ENCODE peak calls at places on chromosomes 13 and 19, in six cellular contexts. I is SW480; H is HEK293T; B is activated CD4-positive, alpha-beta T cell treated with anti-CD3 and anti-CD28 coated beads, Interleukin-2, amount 50 U/mL, for 1 hour; G is AG08395; J is stimulated activated CD8-positive, alpha-beta memory T cell treated with anti-CD3 and anti-CD28 coated beads, Interleukin-4, amount 100 ng/mL, for 24 hours. X is an unnamed sample.

GRCh38 chr13:108346376-108346775 is 76.9 kb downstream of the TNFSF13B start:
- DNase-seq in H (no peak), J (no peak), B (peak), G (no peak), I (peak), X (no peak)

GRCh38 chr13:99464441-99464949 is 36.8 kb upstream of the TM9SF2 start:
- DNase-seq in B (no peak), J (no peak), H (no peak), G (peak), I (no peak), X (no peak)

GRCh38 chr19:35554076-35554475 is 8.7 kb downstream of the TMEM147 start:
- DNase-seq in J (no peak), G (no peak), B (no peak), I (no peak), H (no peak), X (no peak)

GRCh38 chr13:26473571-26474230 is 83.8 kb upstream of the WASF3 start:
- DNase-seq in G (no peak), H (no peak), J (no peak), I (no peak), B (no peak), X (no peak)

GRCh38 chr19:36032251-36033104 is at the start of gene CLIP3:
- DNase-seq in I (no peak), J (peak), H (no peak), G (peak), B (peak), X (no peak)

GRCh38 chr13:78137404-78138142 is 218.9 kb upstream of the EDNRB start:
- DNase-seq in G (peak), I (peak), J (no peak), H (peak), B (no peak), X (no peak)

GRCh38 chr13:80171096-80171495 is 169.8 kb downstream of the SPRY2 start:
- DNase-seq in H (no peak), J (no peak), B (no peak), G (no peak), I (no peak), X (no peak)

GRCh38 chr19:1172353-1173159 is 1.5 kb downstream of the SBNO2 start:
- DNase-seq in G (peak), I (peak), J (no peak), H (no peak), B (no peak), X (peak)

GRCh38 chr19:4717191-4717965 is 6.3 kb downstream of the DPP9 start:
- DNase-seq in J (no peak), H (no peak), G (no peak), B (no peak), I (no peak), X (peak)

GRCh38 chr13:79593611-79594275 is 112.8 kb downstream of the NDFIP2 start:
- DNase-seq in I (no peak), G (peak), B (no peak), J (no peak), H (no peak), X (no peak)

GRCh38 chr13:24279706-24280105 is 29.7 kb upstream of the C1QTNF9 start:
- DNase-seq in H (no peak), G (no peak), I (no peak), J (no peak), B (no peak), X (no peak)

GRCh38 chr19:50909240-50910070 is 1.7 kb downstream of the KLK4 start:
- DNase-seq in I (peak), B (no peak), J (peak), H (peak), G (peak), X (no peak)

GRCh38 chr19:4134351-4134750 is 10.4 kb upstream of the MAP2K2 start:
- DNase-seq in H (no peak), G (no peak), J (no peak), I (no peak), B (no peak), X (no peak)

GRCh38 chr13:66563076-66563475 is 667.1 kb downstream of the PCDH9 start:
- DNase-seq in B (no peak), H (no peak), I (no peak), J (no peak), G (no peak), X (no peak)

GRCh38 chr19:55697698-55698097 is 22.7 kb downstream of the EPN1 start:
- DNase-seq in B (no peak), I (no peak), H (no peak), G (no peak), J (no peak), X (peak)

GRCh38 chr13:110134801-110135200 is 172.2 kb downstream of the COL4A1 start:
- DNase-seq in B (no peak), J (no peak), H (no peak), I (no peak), G (peak), X (no peak)

GRCh38 chr19:38693380-38694223 is 46.2 kb downstream of the ACTN4 start:
- DNase-seq in H (no peak), I (peak), J (no peak), B (peak), G (peak), X (peak)

GRCh38 chr13:46621133-46621532 is 68.2 kb downstream of the LRCH1 start:
- DNase-seq in H (no peak), G (no peak), B (no peak), J (no peak), I (no peak), X (no peak)

GRCh38 chr19:17889609-17890214 is 18.0 kb downstream of the SLC5A5 start:
- DNase-seq in G (peak), B (no peak), J (no peak), I (peak), H (peak), X (no peak)

GRCh38 chr19:555474-555808 is 11.6 kb downstream of the GZMM start:
- DNase-seq in B (no peak), J (no peak), H (no peak), I (no peak), G (no peak), X (no peak)

GRCh38 chr13:34164585-34164984 is 346.6 kb downstream of the RFC3 start:
- DNase-seq in G (no peak), I (no peak), J (no peak), B (no peak), H (no peak), X (no peak)

GRCh38 chr19:27776020-27776419 is 1436.9 kb downstream of the UQCRFS1 start:
- DNase-seq in B (no peak), I (no peak), J (no peak), H (peak), G (peak), X (no peak)

GRCh38 chr19:55094456-55095259 is 19.0 kb downstream of the EPS8L1 start:
- DNase-seq in G (no peak), I (no peak), B (no peak), J (no peak), H (no peak), X (no peak)

GRCh38 chr19:56403261-56403660 is 871 bp upstream of the ZNF583 start:
- DNase-seq in B (no peak), H (no peak), J (no peak), G (no peak), I (no peak), X (no peak)

GRCh38 chr13:69194130-69194529 is 913.5 kb upstream of the ATXN8OS start:
- DNase-seq in B (no peak), I (no peak), G (no peak), J (no peak), H (no peak), X (no peak)

GRCh38 chr19:32875428-32875827 is 5.9 kb upstream of the SLC7A9 start:
- DNase-seq in G (no peak), I (no peak), J (no peak), H (no peak), B (no peak), X (peak)

GRCh38 chr13:48263196-48263595 is 30.2 kb downstream of the ITM2B start:
- DNase-seq in J (no peak), G (no peak), H (no peak), B (no peak), I (peak), X (no peak)

GRCh38 chr13:25847145-25847544 is 204.7 kb downstream of the SHISA2 start:
- DNase-seq in B (no peak), I (no peak), H (no peak), J (no peak), G (no peak), X (no peak)

GRCh38 chr13:96849091-96849490 is 145.2 kb downstream of the OXGR1 start:
- DNase-seq in I (no peak), J (no peak), H (no peak), G (no peak), B (no peak), X (no peak)

GRCh38 chr19:5036733-5037681 is 68.1 kb downstream of the KDM4B start:
- DNase-seq in I (no peak), H (no peak), B (no peak), J (no peak), G (peak), X (no peak)

GRCh38 chr19:38741670-38742069 is 2.6 kb downstream of the CAPN12 start:
- DNase-seq in H (no peak), B (no peak), J (no peak), G (no peak), I (no peak), X (no peak)

GRCh38 chr19:50003810-50004419 is 21.3 kb downstream of the VRK3 start:
- DNase-seq in B (no peak), I (peak), J (no peak), H (no peak), G (peak), X (no peak)

GRCh38 chr13:111662451-111662850 is 342.0 kb downstream of the TEX29 start:
- DNase-seq in G (no peak), H (no peak), I (no peak), J (no peak), B (no peak), X (no peak)

GRCh38 chr13:72004236-72004635 is 137.2 kb upstream of the DACH1 start:
- DNase-seq in I (no peak), G (no peak), B (no peak), J (no peak), H (no peak), X (no peak)

GRCh38 chr19:33311326-33311682 is 9.0 kb upstream of the CEBPA start:
- DNase-seq in G (no peak), H (no peak), J (no peak), B (no peak), I (no peak), X (peak)

GRCh38 chr19:38666662-38667448 is 19.4 kb downstream of the ACTN4 start:
- DNase-seq in J (no peak), G (peak), H (peak), I (no peak), B (no peak), X (no peak)

GRCh38 chr19:16398530-16399241 is 73.1 kb downstream of the EPS15L1 start:
- DNase-seq in G (no peak), B (no peak), H (no peak), I (no peak), J (no peak), X (no peak)

GRCh38 chr19:40257096-40257517 is 28.0 kb downstream of the AKT2 start:
- DNase-seq in H (no peak), G (no peak), B (no peak), I (no peak), J (no peak), X (no peak)

X was measured in upper lobe of right lung.